ENCODE peak calls at places on chromosomes 3 and 15, in ten cellular contexts. One of them, this sample, is unnamed.

GRCh38 chr3:182967218-182968204 is 12.8 kb downstream of the DCUN1D1 start:
- DNase-seq in cardiac fibroblast: no peak
- DNase-seq in activated T-helper 1 cell treated with Interleukin-2 at 50 U/mL for 16 hours: no peak
- DNase-seq in activated naive CD8-positive, alpha-beta T cell treated with anti-CD3 and anti-CD28 coated beads, Interleukin-2, amount 50 U/mL, for 24 hours: no peak
- DNase-seq in RWPE1: no peak
- DNase-seq in endothelial cell: no peak
- DNase-seq in thoracic aorta: no peak
- DNase-seq in midbrain: no peak
- DNase-seq in B cell: no peak
- DNase-seq in Ammon's horn: no peak
- DNase-seq in this sample: no peak

GRCh38 chr3:124620600-124621063 is 109.6 kb upstream of the UMPS start:
- DNase-seq in cardiac fibroblast: peak; percentile 41
- DNase-seq in activated T-helper 1 cell treated with Interleukin-2 at 50 U/mL for 16 hours: no peak
- DNase-seq in activated naive CD8-positive, alpha-beta T cell treated with anti-CD3 and anti-CD28 coated beads, Interleukin-2, amount 50 U/mL, for 24 hours: peak; percentile 30
- DNase-seq in RWPE1: no peak
- DNase-seq in endothelial cell: peak; percentile 20
- DNase-seq in thoracic aorta: no peak
- DNase-seq in midbrain: no peak
- DNase-seq in B cell: no peak
- DNase-seq in Ammon's horn: no peak
- DNase-seq in this sample: peak; percentile 59

GRCh38 chr15:77858677-77859490 is 218.6 kb downstream of the TBC1D2B start:
- DNase-seq in cardiac fibroblast: no peak
- DNase-seq in activated T-helper 1 cell treated with Interleukin-2 at 50 U/mL for 16 hours: no peak
- DNase-seq in activated naive CD8-positive, alpha-beta T cell treated with anti-CD3 and anti-CD28 coated beads, Interleukin-2, amount 50 U/mL, for 24 hours: no peak
- DNase-seq in RWPE1: no peak
- DNase-seq in endothelial cell: no peak
- DNase-seq in thoracic aorta: no peak
- DNase-seq in midbrain: no peak
- DNase-seq in B cell: no peak
- DNase-seq in Ammon's horn: no peak
- DNase-seq in this sample: peak; percentile 64

GRCh38 chr3:69200384-69201068 is 78.1 kb upstream of the LMOD3 start:
- DNase-seq in cardiac fibroblast: peak; percentile 22
- DNase-seq in activated T-helper 1 cell treated with Interleukin-2 at 50 U/mL for 16 hours: no peak
- DNase-seq in activated naive CD8-positive, alpha-beta T cell treated with anti-CD3 and anti-CD28 coated beads, Interleukin-2, amount 50 U/mL, for 24 hours: peak; percentile 45
- DNase-seq in RWPE1: peak; percentile 61
- DNase-seq in endothelial cell: no peak
- DNase-seq in thoracic aorta: no peak
- DNase-seq in midbrain: peak; percentile 28
- DNase-seq in B cell: no peak
- DNase-seq in Ammon's horn: no peak
- DNase-seq in this sample: peak; percentile 63

GRCh38 chr3:187293514-187293870 is 2.0 kb upstream of the MASP1 start:
- DNase-seq in cardiac fibroblast: no peak
- DNase-seq in activated T-helper 1 cell treated with Interleukin-2 at 50 U/mL for 16 hours: no peak
- DNase-seq in activated naive CD8-positive, alpha-beta T cell treated with anti-CD3 and anti-CD28 coated beads, Interleukin-2, amount 50 U/mL, for 24 hours: no peak
- DNase-seq in RWPE1: no peak
- DNase-seq in endothelial cell: no peak
- DNase-seq in thoracic aorta: no peak
- DNase-seq in midbrain: no peak
- DNase-seq in B cell: no peak
- DNase-seq in Ammon's horn: no peak
- DNase-seq in this sample: no peak

GRCh38 chr3:123534264-123534663 is 50.6 kb downstream of the HACD2 start:
- DNase-seq in cardiac fibroblast: no peak
- DNase-seq in activated T-helper 1 cell treated with Interleukin-2 at 50 U/mL for 16 hours: no peak
- DNase-seq in activated naive CD8-positive, alpha-beta T cell treated with anti-CD3 and anti-CD28 coated beads, Interleukin-2, amount 50 U/mL, for 24 hours: no peak
- DNase-seq in RWPE1: no peak
- DNase-seq in endothelial cell: no peak
- DNase-seq in thoracic aorta: no peak
- DNase-seq in midbrain: no peak
- DNase-seq in B cell: no peak
- DNase-seq in Ammon's horn: no peak
- DNase-seq in this sample: no peak

GRCh38 chr15:32774022-32774421 is 56.2 kb downstream of the GREM1 start:
- DNase-seq in cardiac fibroblast: peak; percentile 98
- DNase-seq in activated T-helper 1 cell treated with Interleukin-2 at 50 U/mL for 16 hours: no peak
- DNase-seq in activated naive CD8-positive, alpha-beta T cell treated with anti-CD3 and anti-CD28 coated beads, Interleukin-2, amount 50 U/mL, for 24 hours: no peak
- DNase-seq in RWPE1: peak; percentile 10
- DNase-seq in endothelial cell: no peak
- DNase-seq in thoracic aorta: no peak
- DNase-seq in midbrain: no peak
- DNase-seq in B cell: no peak
- DNase-seq in Ammon's horn: no peak
- DNase-seq in this sample: no peak

GRCh38 chr3:142046320-142047020 is 102.9 kb downstream of the TFDP2 start:
- DNase-seq in cardiac fibroblast: no peak
- DNase-seq in activated T-helper 1 cell treated with Interleukin-2 at 50 U/mL for 16 hours: no peak
- DNase-seq in activated naive CD8-positive, alpha-beta T cell treated with anti-CD3 and anti-CD28 coated beads, Interleukin-2, amount 50 U/mL, for 24 hours: no peak
- DNase-seq in RWPE1: no peak
- DNase-seq in endothelial cell: no peak
- DNase-seq in thoracic aorta: no peak
- DNase-seq in midbrain: no peak
- DNase-seq in B cell: no peak
- DNase-seq in Ammon's horn: no peak
- DNase-seq in this sample: no peak

GRCh38 chr3:8201886-8202285 is 299.7 kb upstream of the LMCD1 start:
- DNase-seq in cardiac fibroblast: peak; percentile 45
- DNase-seq in activated T-helper 1 cell treated with Interleukin-2 at 50 U/mL for 16 hours: no peak
- DNase-seq in activated naive CD8-positive, alpha-beta T cell treated with anti-CD3 and anti-CD28 coated beads, Interleukin-2, amount 50 U/mL, for 24 hours: no peak
- DNase-seq in RWPE1: no peak
- DNase-seq in endothelial cell: no peak
- DNase-seq in thoracic aorta: no peak
- DNase-seq in midbrain: no peak
- DNase-seq in B cell: no peak
- DNase-seq in Ammon's horn: no peak
- DNase-seq in this sample: no peak

GRCh38 chr3:177934001-177934891 is 602.0 kb upstream of the KCNMB2 start:
- DNase-seq in cardiac fibroblast: peak; percentile 63
- DNase-seq in activated T-helper 1 cell treated with Interleukin-2 at 50 U/mL for 16 hours: no peak
- DNase-seq in activated naive CD8-positive, alpha-beta T cell treated with anti-CD3 and anti-CD28 coated beads, Interleukin-2, amount 50 U/mL, for 24 hours: no peak
- DNase-seq in RWPE1: no peak
- DNase-seq in endothelial cell: no peak
- DNase-seq in thoracic aorta: no peak
- DNase-seq in midbrain: no peak
- DNase-seq in B cell: no peak
- DNase-seq in Ammon's horn: peak; percentile 9
- DNase-seq in this sample: no peak

GRCh38 chr3:156491192-156491591 is 63.7 kb downstream of the SSR3 start:
- DNase-seq in cardiac fibroblast: no peak
- DNase-seq in activated T-helper 1 cell treated with Interleukin-2 at 50 U/mL for 16 hours: no peak
- DNase-seq in activated naive CD8-positive, alpha-beta T cell treated with anti-CD3 and anti-CD28 coated beads, Interleukin-2, amount 50 U/mL, for 24 hours: no peak
- DNase-seq in RWPE1: no peak
- DNase-seq in endothelial cell: no peak
- DNase-seq in thoracic aorta: no peak
- DNase-seq in midbrain: no peak
- DNase-seq in B cell: no peak
- DNase-seq in Ammon's horn: no peak
- DNase-seq in this sample: no peak

GRCh38 chr15:66786708-66787471 is 84.9 kb downstream of the SMAD6 start:
- DNase-seq in cardiac fibroblast: no peak
- DNase-seq in activated T-helper 1 cell treated with Interleukin-2 at 50 U/mL for 16 hours: no peak
- DNase-seq in activated naive CD8-positive, alpha-beta T cell treated with anti-CD3 and anti-CD28 coated beads, Interleukin-2, amount 50 U/mL, for 24 hours: no peak
- DNase-seq in RWPE1: no peak
- DNase-seq in endothelial cell: no peak
- DNase-seq in thoracic aorta: no peak
- DNase-seq in midbrain: no peak
- DNase-seq in B cell: peak; percentile 5
- DNase-seq in Ammon's horn: no peak
- DNase-seq in this sample: no peak

GRCh38 chr3:188404701-188405100 is 250.7 kb downstream of the LPP start:
- DNase-seq in cardiac fibroblast: no peak
- DNase-seq in activated T-helper 1 cell treated with Interleukin-2 at 50 U/mL for 16 hours: no peak
- DNase-seq in activated naive CD8-positive, alpha-beta T cell treated with anti-CD3 and anti-CD28 coated beads, Interleukin-2, amount 50 U/mL, for 24 hours: no peak
- DNase-seq in RWPE1: no peak
- DNase-seq in endothelial cell: no peak
- DNase-seq in thoracic aorta: no peak
- DNase-seq in midbrain: no peak
- DNase-seq in B cell: no peak
- DNase-seq in Ammon's horn: no peak
- DNase-seq in this sample: no peak

GRCh38 chr3:66239513-66240135 is 18.8 kb downstream of the SLC25A26 start:
- DNase-seq in cardiac fibroblast: no peak
- DNase-seq in activated T-helper 1 cell treated with Interleukin-2 at 50 U/mL for 16 hours: no peak
- DNase-seq in activated naive CD8-positive, alpha-beta T cell treated with anti-CD3 and anti-CD28 coated beads, Interleukin-2, amount 50 U/mL, for 24 hours: no peak
- DNase-seq in RWPE1: no peak
- DNase-seq in endothelial cell: no peak
- DNase-seq in thoracic aorta: no peak
- DNase-seq in midbrain: no peak
- DNase-seq in B cell: no peak
- DNase-seq in Ammon's horn: no peak
- DNase-seq in this sample: no peak

GRCh38 chr3:97815149-97815917 is 6.5 kb upstream of the CRYBG3 start:
- DNase-seq in cardiac fibroblast: peak; percentile 36
- DNase-seq in activated T-helper 1 cell treated with Interleukin-2 at 50 U/mL for 16 hours: peak; percentile 16
- DNase-seq in activated naive CD8-positive, alpha-beta T cell treated with anti-CD3 and anti-CD28 coated beads, Interleukin-2, amount 50 U/mL, for 24 hours: peak; percentile 21
- DNase-seq in RWPE1: no peak
- DNase-seq in endothelial cell: no peak
- DNase-seq in thoracic aorta: no peak
- DNase-seq in midbrain: no peak
- DNase-seq in B cell: no peak
- DNase-seq in Ammon's horn: no peak
- DNase-seq in this sample: no peak

GRCh38 chr3:177589921-177590336 is 392.6 kb upstream of the TBL1XR1 start:
- DNase-seq in cardiac fibroblast: peak; percentile 97
- DNase-seq in activated T-helper 1 cell treated with Interleukin-2 at 50 U/mL for 16 hours: no peak
- DNase-seq in activated naive CD8-positive, alpha-beta T cell treated with anti-CD3 and anti-CD28 coated beads, Interleukin-2, amount 50 U/mL, for 24 hours: peak; percentile 15
- DNase-seq in RWPE1: peak; percentile 89
- DNase-seq in endothelial cell: no peak
- DNase-seq in thoracic aorta: no peak
- DNase-seq in midbrain: no peak
- DNase-seq in B cell: no peak
- DNase-seq in Ammon's horn: no peak
- DNase-seq in this sample: peak; percentile 33

GRCh38 chr3:172129868-172130751 is 90.7 kb downstream of the FNDC3B start:
- DNase-seq in cardiac fibroblast: peak; percentile 100
- DNase-seq in activated T-helper 1 cell treated with Interleukin-2 at 50 U/mL for 16 hours: peak; percentile 35
- DNase-seq in activated naive CD8-positive, alpha-beta T cell treated with anti-CD3 and anti-CD28 coated beads, Interleukin-2, amount 50 U/mL, for 24 hours: peak; percentile 66
- DNase-seq in RWPE1: peak; percentile 97
- DNase-seq in endothelial cell: no peak
- DNase-seq in thoracic aorta: peak; percentile 92
- DNase-seq in midbrain: no peak
- DNase-seq in B cell: no peak
- DNase-seq in Ammon's horn: no peak
- DNase-seq in this sample: peak; percentile 84

GRCh38 chr3:164230385-164231094 is 847.8 kb downstream of the SI start:
- DNase-seq in cardiac fibroblast: no peak
- DNase-seq in activated T-helper 1 cell treated with Interleukin-2 at 50 U/mL for 16 hours: no peak
- DNase-seq in activated naive CD8-positive, alpha-beta T cell treated with anti-CD3 and anti-CD28 coated beads, Interleukin-2, amount 50 U/mL, for 24 hours: no peak
- DNase-seq in RWPE1: no peak
- DNase-seq in endothelial cell: no peak
- DNase-seq in thoracic aorta: no peak
- DNase-seq in midbrain: no peak
- DNase-seq in B cell: no peak
- DNase-seq in Ammon's horn: no peak
- DNase-seq in this sample: no peak

GRCh38 chr3:53994986-53995385 is 103.3 kb upstream of the SELENOK start:
- DNase-seq in cardiac fibroblast: no peak
- DNase-seq in activated T-helper 1 cell treated with Interleukin-2 at 50 U/mL for 16 hours: no peak
- DNase-seq in activated naive CD8-positive, alpha-beta T cell treated with anti-CD3 and anti-CD28 coated beads, Interleukin-2, amount 50 U/mL, for 24 hours: no peak
- DNase-seq in RWPE1: no peak
- DNase-seq in endothelial cell: no peak
- DNase-seq in thoracic aorta: no peak
- DNase-seq in midbrain: peak; percentile 19
- DNase-seq in B cell: no peak
- DNase-seq in Ammon's horn: peak; percentile 17
- DNase-seq in this sample: no peak

GRCh38 chr3:40043444-40043755 is 234.0 kb downstream of the MYRIP start:
- DNase-seq in cardiac fibroblast: peak; percentile 70
- DNase-seq in activated T-helper 1 cell treated with Interleukin-2 at 50 U/mL for 16 hours: no peak
- DNase-seq in activated naive CD8-positive, alpha-beta T cell treated with anti-CD3 and anti-CD28 coated beads, Interleukin-2, amount 50 U/mL, for 24 hours: no peak
- DNase-seq in RWPE1: peak; percentile 34
- DNase-seq in endothelial cell: no peak
- DNase-seq in thoracic aorta: no peak
- DNase-seq in midbrain: no peak
- DNase-seq in B cell: no peak
- DNase-seq in Ammon's horn: no peak
- DNase-seq in this sample: peak; percentile 56

GRCh38 chr3:193656445-193656844 is 63.4 kb downstream of the OPA1 start:
- DNase-seq in cardiac fibroblast: no peak
- DNase-seq in activated T-helper 1 cell treated with Interleukin-2 at 50 U/mL for 16 hours: no peak
- DNase-seq in activated naive CD8-positive, alpha-beta T cell treated with anti-CD3 and anti-CD28 coated beads, Interleukin-2, amount 50 U/mL, for 24 hours: no peak
- DNase-seq in RWPE1: no peak
- DNase-seq in endothelial cell: no peak
- DNase-seq in thoracic aorta: no peak
- DNase-seq in midbrain: no peak
- DNase-seq in B cell: no peak
- DNase-seq in Ammon's horn: no peak
- DNase-seq in this sample: no peak

GRCh38 chr3:115293321-115293720 is 146.2 kb upstream of the ZBTB20 start:
- DNase-seq in cardiac fibroblast: no peak
- DNase-seq in activated T-helper 1 cell treated with Interleukin-2 at 50 U/mL for 16 hours: no peak
- DNase-seq in activated naive CD8-positive, alpha-beta T cell treated with anti-CD3 and anti-CD28 coated beads, Interleukin-2, amount 50 U/mL, for 24 hours: no peak
- DNase-seq in RWPE1: no peak
- DNase-seq in endothelial cell: no peak
- DNase-seq in thoracic aorta: no peak
- DNase-seq in midbrain: no peak
- DNase-seq in B cell: no peak
- DNase-seq in Ammon's horn: no peak
- DNase-seq in this sample: no peak

GRCh38 chr3:126607214-126607908 is 47.6 kb downstream of the TXNRD3 start:
- DNase-seq in cardiac fibroblast: peak; percentile 60
- DNase-seq in activated T-helper 1 cell treated with Interleukin-2 at 50 U/mL for 16 hours: no peak
- DNase-seq in activated naive CD8-positive, alpha-beta T cell treated with anti-CD3 and anti-CD28 coated beads, Interleukin-2, amount 50 U/mL, for 24 hours: no peak
- DNase-seq in RWPE1: peak; percentile 6
- DNase-seq in endothelial cell: no peak
- DNase-seq in thoracic aorta: no peak
- DNase-seq in midbrain: no peak
- DNase-seq in B cell: no peak
- DNase-seq in Ammon's horn: peak; percentile 65
- DNase-seq in this sample: no peak

GRCh38 chr3:141367038-141367730 is 1.1 kb upstream of the ZBTB38 start:
- DNase-seq in cardiac fibroblast: peak; percentile 100
- DNase-seq in activated T-helper 1 cell treated with Interleukin-2 at 50 U/mL for 16 hours: no peak
- DNase-seq in activated naive CD8-positive, alpha-beta T cell treated with anti-CD3 and anti-CD28 coated beads, Interleukin-2, amount 50 U/mL, for 24 hours: no peak
- DNase-seq in RWPE1: peak; percentile 83
- DNase-seq in endothelial cell: no peak
- DNase-seq in thoracic aorta: peak; percentile 32
- DNase-seq in midbrain: no peak
- DNase-seq in B cell: no peak
- DNase-seq in Ammon's horn: no peak
- DNase-seq in this sample: no peak

GRCh38 chr15:51401872-51402517 is 60.5 kb downstream of the GLDN start:
- DNase-seq in cardiac fibroblast: peak; percentile 60
- DNase-seq in activated T-helper 1 cell treated with Interleukin-2 at 50 U/mL for 16 hours: no peak
- DNase-seq in activated naive CD8-positive, alpha-beta T cell treated with anti-CD3 and anti-CD28 coated beads, Interleukin-2, amount 50 U/mL, for 24 hours: peak; percentile 6
- DNase-seq in RWPE1: peak; percentile 45
- DNase-seq in endothelial cell: peak; percentile 70
- DNase-seq in thoracic aorta: no peak
- DNase-seq in midbrain: peak; percentile 8
- DNase-seq in B cell: no peak
- DNase-seq in Ammon's horn: peak; percentile 67
- DNase-seq in this sample: peak; percentile 27

GRCh38 chr3:38022887-38023709 is 6.3 kb downstream of the PLCD1 start:
- DNase-seq in cardiac fibroblast: no peak
- DNase-seq in activated T-helper 1 cell treated with Interleukin-2 at 50 U/mL for 16 hours: no peak
- DNase-seq in activated naive CD8-positive, alpha-beta T cell treated with anti-CD3 and anti-CD28 coated beads, Interleukin-2, amount 50 U/mL, for 24 hours: no peak
- DNase-seq in RWPE1: no peak
- DNase-seq in endothelial cell: no peak
- DNase-seq in thoracic aorta: no peak
- DNase-seq in midbrain: no peak
- DNase-seq in B cell: no peak
- DNase-seq in Ammon's horn: no peak
- DNase-seq in this sample: no peak

GRCh38 chr3:72270730-72271129 is 485.8 kb upstream of the PROK2 start:
- DNase-seq in cardiac fibroblast: no peak
- DNase-seq in activated T-helper 1 cell treated with Interleukin-2 at 50 U/mL for 16 hours: no peak
- DNase-seq in activated naive CD8-positive, alpha-beta T cell treated with anti-CD3 and anti-CD28 coated beads, Interleukin-2, amount 50 U/mL, for 24 hours: no peak
- DNase-seq in RWPE1: no peak
- DNase-seq in endothelial cell: no peak
- DNase-seq in thoracic aorta: no peak
- DNase-seq in midbrain: no peak
- DNase-seq in B cell: no peak
- DNase-seq in Ammon's horn: no peak
- DNase-seq in this sample: no peak

GRCh38 chr3:172153335-172153861 is 114.0 kb downstream of the FNDC3B start:
- DNase-seq in cardiac fibroblast: peak; percentile 99
- DNase-seq in activated T-helper 1 cell treated with Interleukin-2 at 50 U/mL for 16 hours: peak; percentile 11
- DNase-seq in activated naive CD8-positive, alpha-beta T cell treated with anti-CD3 and anti-CD28 coated beads, Interleukin-2, amount 50 U/mL, for 24 hours: peak; percentile 62
- DNase-seq in RWPE1: peak; percentile 73
- DNase-seq in endothelial cell: peak; percentile 67
- DNase-seq in thoracic aorta: peak; percentile 89
- DNase-seq in midbrain: peak; percentile 36
- DNase-seq in B cell: no peak
- DNase-seq in Ammon's horn: peak; percentile 87
- DNase-seq in this sample: peak; percentile 87

This sample was measured in pancreas.